ENCODE peak calls at places on chromosomes 5 and 9, in nine cellular contexts. R, Y, Z, U, J, Q, G, X and T are unnamed samples.

GRCh38 chr5:56464935-56465756 is 232.0 kb upstream of the ANKRD55 start:
- DNase-seq in R (no peak), Q (no peak), J (no peak), G (no peak), X (no peak), Y (no peak), Z (no peak), U (no peak), T (no peak)

GRCh38 chr9:136725612-136726011 is 13.2 kb downstream of the DIPK1B start:
- DNase-seq in U (no peak), Y (no peak), J (no peak), Z (no peak), G (no peak), Q (no peak), X (no peak), R (no peak), T (no peak)

GRCh38 chr9:128007566-128008138 is 26.9 kb upstream of the EEIG1 start:
- DNase-seq in Y (peak; percentile 83), G (peak; percentile 75), R (no peak), X (peak; percentile 96), J (peak; percentile 91), Q (no peak), U (peak; percentile 90), Z (no peak), T (no peak)

GRCh38 chr9:78439192-78439865 is 142.4 kb downstream of the PSAT1 start:
- DNase-seq in Y (peak; percentile 41), Z (no peak), R (peak; percentile 81), G (peak; percentile 91), J (peak; percentile 73), Q (peak; percentile 90), U (peak; percentile 54), X (peak; percentile 83), T (peak; percentile 85)

GRCh38 chr5:81800797-81801196 is 49.9 kb upstream of the SSBP2 start:
- DNase-seq in U (no peak), Y (no peak), Z (no peak), X (no peak), J (no peak), Q (no peak), G (no peak), R (no peak), T (no peak)

GRCh38 chr5:150644496-150644895 is 4.0 kb downstream of the SYNPO start:
- DNase-seq in Y (no peak), Q (peak; percentile 85), G (peak; percentile 51), R (no peak), Z (no peak), X (no peak), J (no peak), U (no peak), T (no peak)

GRCh38 chr9:69085523-69086283 is 50.2 kb downstream of the FXN start:
- DNase-seq in Q (no peak), R (no peak), U (no peak), J (no peak), Y (no peak), G (no peak), X (no peak), Z (no peak), T (no peak)

GRCh38 chr9:114462791-114463190 is 42.5 kb downstream of the WHRN start:
- DNase-seq in U (no peak), G (no peak), J (no peak), R (no peak), Y (no peak), X (no peak), Z (no peak), Q (no peak), T (no peak)

GRCh38 chr5:59744531-59744992 is 149.0 kb downstream of the PDE4D start:
- DNase-seq in J (no peak), G (no peak), U (no peak), X (no peak), Z (no peak), R (no peak), Y (no peak), Q (no peak), T (no peak)

GRCh38 chr5:179194201-179194910 is 134.2 kb downstream of the ZNF354C start:
- DNase-seq in X (no peak), Y (no peak), Q (peak; percentile 36), R (no peak), Z (no peak), G (no peak), J (no peak), U (no peak), T (no peak)

GRCh38 chr9:15372385-15373200 is 50.1 kb upstream of the SNAPC3 start:
- DNase-seq in G (no peak), X (no peak), U (no peak), Q (no peak), Z (no peak), J (no peak), Y (no peak), R (no peak), T (no peak)

GRCh38 chr9:33082538-33083326 is 6.3 kb upstream of the SMU1 start:
- DNase-seq in R (no peak), Y (no peak), Q (no peak), Z (no peak), U (peak; percentile 50), J (peak; percentile 6), X (no peak), G (no peak), T (no peak)

GRCh38 chr5:155954739-155955445 is 372.1 kb upstream of the SGCD start:
- DNase-seq in Y (no peak), U (no peak), J (no peak), Z (no peak), X (no peak), G (no peak), Q (no peak), R (peak; percentile 7), T (no peak)

GRCh38 chr5:138629383-138629782 is 54.2 kb upstream of the HSPA9 start:
- DNase-seq in X (no peak), Q (no peak), U (no peak), Z (no peak), R (no peak), Y (no peak), G (no peak), J (no peak), T (no peak)

GRCh38 chr5:62791059-62791458 is 212.4 kb downstream of the LRRC70 start:
- DNase-seq in R (no peak), U (no peak), Z (no peak), X (no peak), Q (no peak), J (no peak), G (peak; percentile 6), Y (no peak), T (no peak)

GRCh38 chr9:31137151-31137849 is 1247.1 kb upstream of the ACO1 start:
- DNase-seq in Z (no peak), U (no peak), R (peak; percentile 55), Y (no peak), G (no peak), J (no peak), X (no peak), Q (no peak), T (no peak)

GRCh38 chr9:129703667-129704355 is 38.4 kb downstream of the PRRX2 start:
- DNase-seq in X (no peak), G (no peak), Z (no peak), R (no peak), U (no peak), J (no peak), Q (no peak), Y (no peak), T (no peak)

GRCh38 chr9:86281577-86282076 is 711 bp downstream of the ISCA1 start:
- DNase-seq in Z (no peak), J (no peak), G (peak; percentile 69), R (no peak), U (no peak), X (peak; percentile 71), Y (no peak), Q (no peak), T (no peak)

GRCh38 chr5:142654578-142655042 is 31.3 kb downstream of the FGF1 start:
- DNase-seq in X (no peak), Z (no peak), J (no peak), Y (no peak), U (no peak), R (no peak), Q (no peak), G (no peak), T (peak; percentile 48)
- TF ChIP-seq CTCF in X (no peak), Z (no peak), J (no peak), Y (no peak), U (no peak), R (peak; percentile 25), Q (no peak), G (no peak), T (peak; percentile 43)

GRCh38 chr5:167888395-167888794 is 403.1 kb upstream of the WWC1 start:
- DNase-seq in U (no peak), J (no peak), G (no peak), R (no peak), Q (no peak), Z (no peak), Y (no peak), X (no peak), T (no peak)
- TF ChIP-seq CTCF in U (no peak), J (no peak), G (no peak), R (no peak), Q (no peak), Z (no peak), Y (no peak), X (no peak), T (no peak)

GRCh38 chr5:19264821-19265220 is 723.2 kb downstream of the CDH18 start:
- DNase-seq in Y (no peak), Q (no peak), R (no peak), J (no peak), U (no peak), X (no peak), Z (no peak), G (no peak), T (no peak)

GRCh38 chr5:19270153-19270552 is 717.8 kb downstream of the CDH18 start:
- DNase-seq in U (no peak), G (no peak), R (no peak), Q (no peak), J (no peak), Z (no peak), X (no peak), Y (no peak), T (no peak)

GRCh38 chr5:19261879-19262278 is 726.1 kb downstream of the CDH18 start:
- DNase-seq in Z (no peak), X (no peak), J (no peak), Q (no peak), Y (no peak), R (no peak), U (no peak), G (no peak), T (no peak)

GRCh38 chr5:19266791-19267190 is 721.2 kb downstream of the CDH18 start:
- DNase-seq in Q (no peak), G (no peak), J (no peak), U (no peak), X (no peak), R (no peak), Y (no peak), Z (no peak), T (no peak)
- TF ChIP-seq CTCF in Q (no peak), G (no peak), J (no peak), U (no peak), X (no peak), R (no peak), Y (no peak), Z (no peak), T (no peak)

DNA sequence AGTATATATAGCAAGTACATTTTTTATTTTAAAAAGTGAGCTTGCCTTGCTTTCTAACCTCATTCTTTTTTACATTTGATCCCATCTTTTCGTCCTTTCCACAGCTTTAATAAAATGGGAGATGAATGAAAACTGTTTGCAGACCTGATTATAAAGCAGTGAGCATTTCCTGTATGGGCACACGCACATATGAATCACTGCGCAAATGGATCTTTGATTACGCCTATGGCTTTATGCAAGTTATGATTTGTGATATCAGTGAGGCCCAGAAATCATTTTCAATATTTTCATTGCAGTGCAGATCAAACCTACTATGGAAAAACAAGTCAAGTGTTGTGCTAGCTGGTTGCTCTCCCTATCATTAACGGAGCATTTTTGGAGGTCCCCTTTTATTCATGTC is 1073.0 kb downstream of the MAT2B start:
- DNase-seq in U (no peak), Q (no peak), J (no peak), Y (no peak), G (no peak), Z (no peak), R (no peak), X (no peak), T (no peak)
- TF ChIP-seq CTCF in U (no peak), Q (no peak), J (no peak), Y (no peak), G (no peak), Z (no peak), R (no peak), X (no peak), T (no peak)